ENCODE peak calls at places on chromosomes 7 and 10, in four cellular contexts. S is A549, D is K562, V is GM12878. A is an unnamed sample.

GRCh38 chr7:47571355-47572100 is 10.4 kb downstream of the TNS3 start:
- DNase-seq in S (no peak), D (no peak), V (no peak), A (peak)

GRCh38 chr10:97179731-97180366 is 5.9 kb downstream of the SLIT1 start:
- DNase-seq in S (no peak), D (peak), V (no peak), A (peak)

GRCh38 chr10:70233939-70234300 is 691 bp upstream of the PPA1 start:
- DNase-seq in S (peak), D (peak), V (no peak), A (no peak)

GRCh38 chr7:44676776-44677175 is 70.3 kb downstream of the OGDH start:
- DNase-seq in S (no peak), D (no peak), V (no peak), A (no peak)

GRCh38 chr7:631291-631711 is 95.2 kb upstream of the DNAAF5 start:
- DNase-seq in S (no peak), D (no peak), V (no peak), A (no peak)

GRCh38 chr7:27091936-27092752 is 3.7 kb downstream of the HOXA1 start:
- DNase-seq in S (no peak), D (no peak), V (no peak), A (no peak)

GRCh38 chr7:110841840-110842579 is 248.9 kb upstream of the LRRN3 start:
- DNase-seq in S (no peak), D (no peak), V (no peak), A (no peak)

GRCh38 chr7:138864667-138865066 is 66.7 kb upstream of the ATP6V0A4 start:
- DNase-seq in S (peak), D (no peak), V (no peak), A (no peak)

GRCh38 chr7:140342732-140343514 is 55.4 kb downstream of the SLC37A3 start:
- DNase-seq in S (peak), D (peak), V (no peak), A (peak)

GRCh38 chr10:47231414-47231813 is 68.6 kb upstream of the GDF10 start:
- DNase-seq in S (no peak), D (no peak), V (no peak), A (no peak)

GRCh38 chr10:51937736-51938135 is 238.3 kb upstream of the CSTF2T start:
- DNase-seq in S (no peak), D (no peak), V (no peak), A (no peak)

GRCh38 chr7:100017300-100017699 is 1.9 kb downstream of the ZKSCAN1 start:
- DNase-seq in S (no peak), D (no peak), V (no peak), A (peak)

GRCh38 chr7:91408388-91409154 is 144.3 kb downstream of the FZD1 start:
- DNase-seq in S (no peak), D (no peak), V (no peak), A (no peak)

GRCh38 chr7:91411062-91411461 is 146.8 kb downstream of the FZD1 start:
- DNase-seq in S (no peak), D (no peak), V (no peak), A (no peak)

GRCh38 chr7:91414734-91415133 is 150.5 kb downstream of the FZD1 start:
- DNase-seq in S (no peak), D (no peak), V (no peak), A (no peak)

GRCh38 chr7:91416485-91416884 is 152.3 kb downstream of the FZD1 start:
- DNase-seq in S (no peak), D (no peak), V (no peak), A (no peak)

GRCh38 chr7:91412298-91412697 is 148.1 kb downstream of the FZD1 start:
- DNase-seq in S (no peak), D (no peak), V (no peak), A (no peak)
- H3K4me2 ChIP-seq in S (no peak), D (no peak), V (no peak), A (no peak)

GRCh38 chr10:132916421-132916841 is 25.9 kb downstream of the CFAP46 start:
- DNase-seq in S (no peak), D (no peak), V (no peak), A (no peak)

GRCh38 chr10:132913559-132914115 is 28.7 kb downstream of the CFAP46 start:
- DNase-seq in S (no peak), D (no peak), V (no peak), A (no peak)

GRCh38 chr10:132912685-132913558 is 29.4 kb downstream of the CFAP46 start:
- DNase-seq in S (no peak), D (no peak), V (no peak), A (no peak)

GRCh38 chr10:132915411-132915810 is 27.0 kb downstream of the CFAP46 start:
- DNase-seq in S (no peak), D (no peak), V (no peak), A (no peak)

DNA sequence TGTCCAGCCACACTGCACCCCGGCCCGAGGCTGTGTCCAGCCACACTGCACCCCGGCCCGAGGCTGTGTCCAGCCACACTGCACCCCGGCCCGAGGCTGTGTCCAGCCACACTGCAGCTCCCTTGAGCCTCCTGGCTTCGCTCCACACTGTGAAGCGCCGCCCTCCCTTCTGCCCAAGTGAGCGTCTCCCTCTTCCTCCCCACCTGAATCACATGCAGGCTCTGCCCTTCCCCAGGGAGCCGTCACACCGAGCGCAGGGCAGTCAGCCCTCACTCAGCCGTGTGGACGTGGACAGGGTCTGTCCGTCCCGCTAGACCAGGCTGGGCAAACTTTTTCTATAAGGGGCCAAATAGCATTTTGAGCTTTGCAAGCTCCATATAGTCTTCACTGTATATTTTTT is 27.6 kb downstream of the CFAP46 start:
- DNase-seq in S (no peak), D (no peak), V (no peak), A (no peak)
- TF ChIP-seq ESRRA in S (no peak), D (no peak), V (no peak), A (no peak)

GRCh38 chr10:93871805-93872204 is 22.0 kb upstream of the SLC35G1 start:
- DNase-seq in S (no peak), D (no peak), V (no peak), A (no peak)
- H3K4me2 ChIP-seq in S (no peak), D (no peak), V (no peak), A (no peak)

GRCh38 chr7:122886357-122887081 is at the start of gene CADPS2:
- DNase-seq in S (peak), D (peak), V (no peak), A (peak)

GRCh38 chr7:122884186-122884585 is 2.1 kb downstream of the CADPS2 start:
- DNase-seq in S (no peak), D (no peak), V (no peak), A (no peak)

GRCh38 chr7:122885583-122886356 is 490 bp downstream of the CADPS2 start:
- DNase-seq in S (peak), D (peak), V (no peak), A (peak)

GRCh38 chr7:122881324-122881723 is 4.9 kb downstream of the CADPS2 start:
- DNase-seq in S (no peak), D (no peak), V (no peak), A (no peak)

DNA sequence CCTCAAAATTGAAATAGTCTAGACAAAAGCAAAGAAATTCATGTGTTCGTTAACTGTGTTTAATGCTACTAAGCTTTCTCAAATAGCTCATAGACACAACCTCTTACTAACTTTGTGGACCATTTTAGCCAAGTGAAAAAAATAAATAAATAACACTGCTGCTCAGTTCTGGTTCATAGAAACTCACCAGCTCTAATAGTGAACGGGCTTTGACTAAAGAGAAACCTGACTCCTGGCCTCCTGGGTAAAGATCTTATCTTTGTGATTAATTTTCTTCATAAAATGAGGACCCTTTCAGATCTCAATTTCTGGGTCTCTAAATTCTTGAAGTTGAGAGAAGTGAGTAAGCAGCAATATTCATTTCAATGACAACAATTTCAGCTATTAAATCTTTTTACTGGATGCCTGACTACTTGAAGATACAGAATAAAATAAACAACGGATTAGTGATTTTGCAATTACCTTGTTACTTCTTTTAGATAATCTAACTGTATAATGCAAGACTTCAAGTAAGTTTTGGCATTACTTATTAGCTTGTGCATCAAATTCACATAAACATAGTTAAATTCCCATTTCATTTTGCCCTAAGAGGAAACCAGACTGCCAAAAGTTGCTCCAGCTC is 3.1 kb downstream of the CADPS2 start:
- DNase-seq in S (no peak), D (no peak), V (no peak), A (no peak)
- TF ChIP-seq ESRRA in S (no peak), D (no peak), V (no peak), A (no peak)

GRCh38 chr7:1900847-1901246 is 230.8 kb downstream of the ELFN1 start:
- DNase-seq in S (no peak), D (no peak), V (no peak), A (no peak)
- H3K4me2 ChIP-seq in S (no peak), D (no peak), V (no peak), A (no peak)

GRCh38 chr7:148722340-148723165 is 23.9 kb downstream of the CUL1 start:
- DNase-seq in S (no peak), D (no peak), V (no peak), A (peak)
- TF ChIP-seq ESRRA in S (no peak), D (no peak), V (no peak), A (no peak)